ENCODE peak calls at places on chromosomes 7 and 10, in seven cellular contexts. V is lower lobe of right lung, W is testis, U is fibroblast of pulmonary artery, A is Peyer's patch, D is heart left ventricle, G is dorsolateral prefrontal cortex. J is an unnamed sample.

GRCh38 chr10:59901481-59901880 is 4.9 kb downstream of the CCDC6 start:
- DNase-seq in D (no peak), V (no peak), A (no peak), G (no peak), W (no peak), U (no peak), J (no peak)

GRCh38 chr10:121241337-121241736 is 356.9 kb downstream of the FGFR2 start:
- DNase-seq in U (no peak), D (no peak), W (no peak), V (no peak), G (no peak), A (no peak), J (no peak)

GRCh38 chr7:30472771-30473392 is 5.7 kb downstream of the NOD1 start:
- DNase-seq in U (peak), V (no peak), D (no peak), G (no peak), A (no peak), W (no peak), J (no peak)

GRCh38 chr10:124697837-124698559 is 46.2 kb downstream of the FAM53B start:
- DNase-seq in U (no peak), A (no peak), W (no peak), G (no peak), V (no peak), D (no peak), J (no peak)

GRCh38 chr7:90298145-90299038 is 22.7 kb downstream of the FAM237B start:
- DNase-seq in V (no peak), A (no peak), D (no peak), G (no peak), W (no peak), U (peak), J (no peak)

GRCh38 chr10:110226926-110227641 is 19.7 kb downstream of the MXI1 start:
- DNase-seq in U (no peak), D (peak), G (peak), A (peak), W (peak), V (peak), J (no peak)

GRCh38 chr7:92595281-92595680 is 5.1 kb upstream of the FAM133B start:
- DNase-seq in D (no peak), A (no peak), V (no peak), U (no peak), W (no peak), G (no peak), J (no peak)

GRCh38 chr10:98000346-98000745 is 30.1 kb downstream of the CRTAC1 start:
- DNase-seq in D (no peak), V (no peak), A (no peak), G (no peak), U (no peak), W (no peak), J (no peak)

GRCh38 chr10:75293456-75293840 is 57.7 kb upstream of the COMTD1 start:
- DNase-seq in V (no peak), D (no peak), W (no peak), G (no peak), A (no peak), U (no peak), J (no peak)

GRCh38 chr10:128069351-128070051 is 56.7 kb downstream of the MKI67 start:
- DNase-seq in D (peak), U (peak), G (peak), A (peak), W (peak), V (peak), J (no peak)

GRCh38 chr10:117755615-117756014 is 213.1 kb downstream of the EMX2 start:
- DNase-seq in A (no peak), U (no peak), W (no peak), D (no peak), G (no peak), V (no peak), J (no peak)

DNA sequence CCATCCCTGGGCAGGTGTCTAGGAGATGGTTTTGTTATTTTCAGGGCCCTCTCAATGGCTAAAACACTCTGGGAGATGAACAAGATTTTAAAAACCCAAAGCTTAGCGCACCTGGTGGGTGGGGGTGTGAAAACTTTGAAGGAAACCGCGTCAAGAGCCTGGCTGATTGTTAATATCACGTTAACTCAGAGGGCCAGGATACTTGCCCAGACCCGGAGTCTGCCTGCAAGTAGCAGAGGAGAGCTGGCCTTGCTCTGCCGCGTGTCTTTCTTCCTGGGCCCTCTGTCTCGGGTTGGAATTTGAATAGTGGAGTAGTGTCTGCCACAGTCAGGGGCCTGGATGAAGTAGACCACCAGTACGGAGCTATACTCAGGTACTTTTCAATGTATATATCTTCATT is 1.1 kb downstream of the MGMT start:
- DNase-seq in A (no peak), U (no peak), V (no peak), W (no peak), G (no peak), D (no peak), J (no peak)
- H3K4me3 ChIP-seq in A (no peak), U (no peak), V (no peak), W (no peak), G (no peak), D (no peak), J (no peak)

DNA sequence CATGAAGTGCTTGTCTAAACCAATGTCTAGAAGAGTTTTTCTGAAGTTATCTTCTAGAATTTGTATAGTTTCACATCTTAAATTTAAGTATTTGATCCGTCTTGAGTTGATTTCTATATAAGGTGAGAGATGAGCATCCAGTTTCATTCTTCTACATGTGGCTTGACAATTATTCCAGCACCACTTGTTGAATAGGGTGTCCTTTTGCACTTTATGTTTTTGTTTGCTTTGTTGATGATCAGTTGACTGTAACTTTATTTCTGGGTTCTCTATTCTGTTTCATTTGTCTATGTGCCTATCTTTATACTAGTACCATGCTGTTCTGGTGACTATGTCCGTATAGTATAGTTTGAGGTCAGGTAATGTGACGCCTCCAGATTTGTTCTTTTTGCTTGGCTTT is 426.6 kb upstream of the CHRM2 start:
- DNase-seq in V (no peak), A (no peak), D (no peak), W (no peak), G (no peak), U (no peak), J (no peak)
- TF ChIP-seq CTCF in V (no peak), A (no peak), D (no peak), W (no peak), G (no peak), U (no peak), J (no peak)

DNA sequence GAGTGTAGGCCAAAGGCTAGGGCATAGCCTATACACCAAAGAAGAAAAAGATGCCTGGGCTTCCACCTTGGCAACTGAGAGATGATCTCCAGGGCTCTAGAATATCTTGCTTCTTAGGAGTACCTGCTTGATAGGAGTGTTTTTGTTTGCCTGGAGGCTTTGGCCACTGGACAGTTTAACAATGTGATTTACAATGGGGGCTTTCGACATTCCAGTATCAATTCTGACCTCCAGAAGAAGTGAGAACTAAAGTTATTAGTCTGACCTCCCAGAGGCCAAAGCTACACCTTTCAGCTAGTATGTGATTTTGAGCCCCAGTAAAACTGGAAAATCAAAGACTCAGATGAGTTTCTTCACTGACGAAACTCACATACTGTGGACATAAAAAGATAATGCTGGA is 96.1 kb downstream of the JMJD1C start:
- DNase-seq in U (no peak), D (no peak), G (no peak), V (no peak), W (no peak), A (no peak), J (no peak)
- H3K4me3 ChIP-seq in U (no peak), D (no peak), G (no peak), V (no peak), W (no peak), A (no peak), J (no peak)

GRCh38 chr10:22737587-22737986 is 23.2 kb upstream of the PIP4K2A start:
- DNase-seq in V (no peak), D (no peak), W (no peak), U (peak), G (no peak), A (no peak), J (no peak)

GRCh38 chr10:22736134-22736533 is 21.8 kb upstream of the PIP4K2A start:
- DNase-seq in V (no peak), U (no peak), A (no peak), W (no peak), D (no peak), G (no peak), J (no peak)

GRCh38 chr10:22742678-22743077 is 28.3 kb upstream of the PIP4K2A start:
- DNase-seq in G (no peak), V (no peak), U (no peak), A (no peak), W (no peak), D (no peak), J (no peak)

DNA sequence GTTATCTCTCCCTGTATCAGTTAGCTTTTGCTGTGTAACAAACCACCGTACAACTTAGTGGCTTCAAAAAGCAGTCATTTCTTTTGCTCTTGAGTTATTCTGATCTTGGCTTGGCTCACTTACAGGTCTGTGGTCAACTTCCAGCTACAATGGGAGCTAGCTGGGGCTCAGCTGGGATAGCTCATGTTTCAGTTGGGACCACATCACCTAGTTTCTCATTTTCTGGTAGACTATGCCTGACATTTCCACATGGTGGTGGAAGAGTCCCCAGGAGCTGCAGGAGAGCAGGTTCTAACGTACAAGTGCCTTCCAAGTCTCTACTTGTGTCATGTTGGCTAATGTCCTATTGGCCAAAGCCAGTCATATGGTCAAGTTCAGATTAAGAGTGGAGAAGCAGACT is 25.8 kb upstream of the PIP4K2A start:
- DNase-seq in A (no peak), V (no peak), G (no peak), W (no peak), D (no peak), U (peak), J (no peak)
- TF ChIP-seq CTCF in A (no peak), V (no peak), G (no peak), W (no peak), D (no peak), U (no peak), J (no peak)

DNA sequence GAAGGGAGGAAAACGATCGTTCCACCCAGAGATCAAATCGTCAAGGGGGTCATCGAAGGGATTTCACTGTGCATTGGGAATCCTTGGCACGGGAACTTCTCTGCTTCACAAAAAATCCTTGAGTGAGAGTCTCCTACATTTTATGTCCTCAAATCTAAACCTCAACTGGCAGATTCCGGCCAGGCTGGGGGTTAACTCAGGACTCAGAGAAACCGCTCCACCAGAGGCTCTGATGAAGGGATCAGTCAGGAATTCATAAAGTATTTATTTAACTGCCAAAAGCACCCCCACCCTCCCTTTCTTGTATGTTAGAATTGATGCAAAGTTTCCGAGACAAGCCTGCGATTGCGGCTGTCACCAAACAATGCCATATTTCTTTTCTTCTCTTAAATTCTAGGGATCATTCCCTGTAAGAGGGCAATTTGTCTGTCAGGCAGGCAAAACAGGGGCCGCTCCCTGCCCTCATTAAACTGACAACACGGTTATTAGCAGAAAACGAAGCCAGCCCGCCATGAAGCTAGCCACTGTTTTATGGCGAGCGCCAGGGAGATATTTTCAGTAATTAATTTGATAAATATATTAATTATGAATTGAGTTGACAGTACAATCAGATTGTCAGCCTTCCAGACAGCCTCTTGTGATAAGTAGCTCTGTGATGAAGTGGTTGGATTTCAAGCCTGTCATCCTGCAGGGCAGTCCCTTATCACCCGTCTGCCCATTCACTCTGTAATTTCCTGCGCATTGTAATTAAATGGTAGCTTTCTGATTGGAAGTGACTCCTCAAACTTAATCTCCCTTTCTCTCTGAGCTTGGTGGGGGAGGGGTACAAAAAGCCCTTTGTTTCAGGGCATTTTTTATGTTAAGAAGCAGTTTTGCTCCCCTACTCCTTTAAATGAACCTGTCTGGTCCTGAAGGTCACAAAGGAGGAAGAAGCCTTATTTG is 153.0 kb upstream of the GPR26 start:
- DNase-seq in D (no peak), A (peak), W (no peak), V (no peak), G (no peak), U (no peak), J (no peak)
- H3K4me3 ChIP-seq in D (no peak), A (no peak), W (no peak), V (no peak), G (no peak), U (no peak), J (no peak)

GRCh38 chr7:74207586-74207985 is 2.2 kb upstream of the LAT2 start:
- DNase-seq in A (no peak), U (no peak), D (no peak), W (no peak), G (no peak), V (no peak), J (no peak)
- TF ChIP-seq CTCF in A (no peak), U (no peak), D (no peak), W (no peak), G (no peak), V (no peak), J (no peak)

GRCh38 chr7:132575987-132576722 is at the start of gene PLXNA4:
- DNase-seq in W (peak), D (peak), V (no peak), G (no peak), A (no peak), U (peak), J (no peak)

GRCh38 chr7:132578826-132579225 is 2.6 kb upstream of the PLXNA4 start:
- DNase-seq in V (no peak), D (no peak), U (no peak), W (no peak), G (no peak), A (no peak), J (no peak)

GRCh38 chr7:132576723-132577089 is 436 bp upstream of the PLXNA4 start:
- DNase-seq in A (no peak), U (no peak), V (no peak), D (peak), W (no peak), G (no peak), J (no peak)

GRCh38 chr7:132578050-132578370 is 1.7 kb upstream of the PLXNA4 start:
- DNase-seq in A (no peak), G (no peak), W (no peak), D (no peak), V (no peak), U (no peak), J (no peak)

GRCh38 chr7:132577206-132578049 is 1.2 kb upstream of the PLXNA4 start:
- DNase-seq in D (peak), W (peak), V (no peak), A (peak), U (peak), G (peak), J (no peak)
- H3K4me3 ChIP-seq in D (peak), W (peak), V (peak), A (peak), U (peak), G (peak), J (no peak)

J was measured in LNCaP clone FGC.